ENCODE peak calls at places on chromosomes 7 and 10, in ten cellular contexts. Q, C, N, Z, Y, K, E, R, I and H are unnamed samples.

GRCh38 chr7:47181609-47182264 is 400.2 kb downstream of the TNS3 start:
- DNase-seq in Q (peak; percentile 85), C (peak; percentile 60), N (no peak), Z (no peak), Y (no peak), K (no peak), E (no peak), R (no peak), I (no peak), H (peak; percentile 30)

GRCh38 chr7:12244694-12245093 is 33.6 kb downstream of the TMEM106B start:
- DNase-seq in Q (no peak), C (no peak), N (no peak), Z (no peak), Y (no peak), K (no peak), E (no peak), R (no peak), I (no peak), H (no peak)

GRCh38 chr10:127906548-127907377 is at the start of gene PTPRE:
- DNase-seq in Q (peak; percentile 56), C (peak; percentile 84), N (no peak), Z (no peak), Y (no peak), K (peak; percentile 44), E (peak; percentile 24), R (peak; percentile 96), I (peak; percentile 63), H (peak; percentile 72)

GRCh38 chr7:157276731-157277562 is 59.9 kb upstream of the DNAJB6 start:
- DNase-seq in Q (no peak), C (no peak), N (no peak), Z (no peak), Y (no peak), K (no peak), E (peak; percentile 51), R (peak; percentile 75), I (no peak), H (no peak)

GRCh38 chr10:124238367-124238766 is 145.0 kb upstream of the CHST15 start:
- DNase-seq in Q (no peak), C (no peak), N (no peak), Z (no peak), Y (no peak), K (no peak), E (no peak), R (no peak), I (no peak), H (no peak)

GRCh38 chr10:93458821-93459257 is 23.3 kb downstream of the MYOF start:
- DNase-seq in Q (peak; percentile 76), C (peak; percentile 68), N (peak; percentile 90), Z (no peak), Y (no peak), K (peak; percentile 99), E (peak; percentile 100), R (no peak), I (peak; percentile 75), H (peak; percentile 49)

GRCh38 chr10:19411119-19411518 is 362.5 kb downstream of the MALRD1 start:
- DNase-seq in Q (no peak), C (no peak), N (no peak), Z (no peak), Y (no peak), K (no peak), E (no peak), R (no peak), I (no peak), H (no peak)

GRCh38 chr7:107999814-108000560 is 3.0 kb downstream of the LAMB1 start:
- DNase-seq in Q (no peak), C (no peak), N (no peak), Z (no peak), Y (no peak), K (no peak), E (peak; percentile 60), R (no peak), I (no peak), H (no peak)

GRCh38 chr7:150340024-150340749 is 1.2 kb downstream of the RARRES2 start:
- DNase-seq in Q (peak; percentile 80), C (no peak), N (peak; percentile 55), Z (no peak), Y (no peak), K (no peak), E (peak; percentile 42), R (no peak), I (no peak), H (peak; percentile 76)

GRCh38 chr7:2896141-2896540 is 52.0 kb upstream of the GNA12 start:
- DNase-seq in Q (no peak), C (no peak), N (no peak), Z (no peak), Y (no peak), K (no peak), E (no peak), R (no peak), I (no peak), H (no peak)

GRCh38 chr7:105885386-105886111 is 9.2 kb upstream of the ATXN7L1 start:
- DNase-seq in Q (peak; percentile 50), C (peak; percentile 21), N (no peak), Z (no peak), Y (no peak), K (no peak), E (no peak), R (peak; percentile 32), I (no peak), H (no peak)

GRCh38 chr10:34555653-34556052 is 259.4 kb downstream of the PARD3 start:
- DNase-seq in Q (no peak), C (no peak), N (no peak), Z (no peak), Y (no peak), K (peak; percentile 71), E (no peak), R (no peak), I (no peak), H (no peak)

GRCh38 chr7:78435355-78435754 is 636.8 kb downstream of the PHTF2 start:
- DNase-seq in Q (no peak), C (no peak), N (no peak), Z (no peak), Y (no peak), K (no peak), E (no peak), R (no peak), I (no peak), H (no peak)

DNA sequence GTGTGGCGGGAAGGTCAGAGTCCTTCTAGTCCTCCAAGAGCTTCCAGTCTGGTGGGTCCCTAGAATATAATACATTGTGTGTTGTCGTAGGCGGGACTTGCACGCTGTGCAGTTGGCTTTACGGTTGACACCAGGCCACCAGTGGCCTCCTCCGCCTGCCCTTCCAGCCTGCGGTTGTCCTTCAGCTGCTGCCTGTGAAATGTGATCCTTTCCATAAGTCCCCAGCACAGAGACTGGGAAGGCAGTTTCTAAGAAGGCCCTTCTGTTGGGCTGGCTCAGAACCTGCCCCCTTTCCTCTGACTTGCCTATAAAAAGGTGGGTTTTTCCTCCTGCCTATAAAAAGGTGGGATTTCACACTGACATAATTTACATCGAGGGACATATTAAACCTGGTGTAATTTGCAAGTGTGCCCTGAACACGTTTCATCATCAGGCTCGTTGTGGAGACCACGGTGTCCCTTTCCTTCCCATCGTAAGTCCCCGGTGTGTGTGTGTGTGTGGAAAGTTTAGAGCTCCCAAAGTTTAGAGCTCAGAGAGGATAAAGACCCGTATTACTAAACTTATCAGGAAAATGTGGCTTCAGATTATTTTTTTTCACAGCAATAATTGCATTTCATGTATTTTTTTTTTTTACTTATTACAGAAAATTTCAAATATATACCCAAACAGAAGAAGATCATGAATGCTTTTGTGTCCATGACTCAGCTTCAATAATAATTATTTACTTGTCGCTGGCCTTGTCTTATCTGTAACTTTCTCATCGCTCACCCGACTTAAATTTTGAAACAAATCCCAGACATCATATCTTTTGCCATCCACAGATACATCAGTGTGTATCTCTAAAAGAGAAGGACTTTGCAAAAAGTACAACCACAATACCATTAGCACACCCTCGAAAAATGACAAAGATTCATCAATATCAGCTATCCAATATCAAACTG is 45.1 kb downstream of the CUX1 start:
- DNase-seq in Q (no peak), C (no peak), N (no peak), Z (no peak), Y (no peak), K (no peak), E (peak; percentile 27), R (no peak), I (no peak), H (no peak)
- TF ChIP-seq POLR2A in Q (no peak), C (no peak), N (no peak), Z (no peak), Y (no peak), K (no peak), E (no peak), R (no peak), I (no peak), H (no peak)

DNA sequence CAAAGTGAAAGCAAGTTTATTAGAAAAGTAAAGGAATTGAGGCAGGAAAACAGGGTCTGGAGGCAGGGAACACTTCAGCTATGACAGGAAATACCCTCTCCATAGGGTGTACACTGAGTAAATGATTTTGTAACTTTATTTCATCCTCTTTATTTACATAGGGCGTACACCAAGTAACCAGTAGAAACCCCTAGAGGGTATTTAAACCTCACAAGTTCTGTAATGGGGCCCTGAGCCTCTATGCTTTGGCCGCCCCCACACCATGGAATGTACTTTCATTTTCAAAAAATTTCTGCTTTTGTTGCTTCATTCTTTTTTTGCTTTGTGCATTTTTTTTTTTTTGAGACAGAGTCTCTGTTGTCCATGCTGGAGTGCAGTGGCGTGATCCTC is 1.4 kb upstream of the PSMG3 start:
- DNase-seq in Q (no peak), C (no peak), N (no peak), Z (no peak), Y (no peak), K (peak; percentile 51), E (peak; percentile 68), R (no peak), I (no peak), H (no peak)
- H3K27ac ChIP-seq in Q (peak overlapping the region; percentile 95), C (no peak overlapping the region), N (peak overlapping the region; percentile 95), Z (no peak overlapping the region), Y (peak overlapping the region; percentile 98), K (peak overlapping the region; percentile 96), E (peak overlapping the region; percentile 43), R (peak overlapping the region; percentile 97), I (peak overlapping the region; percentile 92), H (peak overlapping the region; percentile 97)

GRCh38 chr10:110067960-110068770 is 60.4 kb downstream of the ADD3 start:
- DNase-seq in Q (no peak), C (peak; percentile 17), N (no peak), Z (no peak), Y (no peak), K (no peak), E (no peak), R (no peak), I (no peak), H (no peak)
- H3K4me3 ChIP-seq in Q (no peak overlapping the region), C (no peak overlapping the region), N (no peak overlapping the region), Z (no peak overlapping the region), Y (no peak overlapping the region), K (no peak overlapping the region), E (no peak overlapping the region), R (no peak overlapping the region), I (no peak overlapping the region), H (no peak overlapping the region)

DNA sequence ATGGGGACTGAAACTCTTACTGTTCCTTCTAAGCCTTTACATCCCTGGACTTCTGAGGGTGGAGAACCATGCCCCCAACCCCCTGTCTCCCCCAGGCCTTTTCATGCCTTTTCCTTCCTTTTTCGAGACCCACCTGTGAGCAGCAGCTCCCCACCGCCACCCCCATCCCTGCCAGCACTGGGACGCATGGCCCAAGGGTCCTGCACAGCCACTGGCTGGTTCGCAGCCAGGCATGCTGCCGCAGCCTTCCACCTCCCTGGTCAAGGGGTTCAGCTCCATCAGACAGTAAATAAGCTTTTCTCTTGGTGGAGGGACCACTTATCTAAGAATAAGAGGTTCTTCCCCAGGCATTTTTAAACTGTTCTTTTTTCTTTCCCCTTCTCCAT is 584.4 kb downstream of the GRM8 start:
- DNase-seq in Q (no peak), C (no peak), N (no peak), Z (no peak), Y (no peak), K (no peak), E (no peak), R (no peak), I (no peak), H (no peak)
- TF ChIP-seq POLR2A in Q (no peak), C (no peak), N (no peak), Z (no peak), Y (no peak), K (no peak), E (no peak), R (no peak), I (no peak), H (no peak)